ENCODE peak calls at places on chromosomes 6 and 20, in four cellular contexts. N is upper lobe of right lung, M is uterus, A is colonic mucosa. U is an unnamed sample.

GRCh38 chr6:50128420-50129005 is 78.8 kb upstream of the DEFB112 start:
- DNase-seq in N (no peak), M (no peak), A (no peak), U (no peak)

GRCh38 chr20:5143856-5144255 is 17.0 kb downstream of the CDS2 start:
- DNase-seq in N (no peak), M (no peak), A (no peak), U (no peak)

GRCh38 chr20:54005524-54005923 is 64.9 kb downstream of the BCAS1 start:
- DNase-seq in N (no peak), M (no peak), A (no peak), U (no peak)

GRCh38 chr6:35722121-35722761 is 14.6 kb upstream of the ARMC12 start:
- DNase-seq in N (peak), M (peak), A (peak), U (peak)

GRCh38 chr6:92043782-92044181 is 1375.6 kb downstream of the EPHA7 start:
- DNase-seq in N (no peak), M (no peak), A (no peak), U (no peak)

GRCh38 chr6:132279592-132280139 is 121.6 kb downstream of the MOXD1 start:
- DNase-seq in N (peak), M (peak), A (peak), U (peak)

GRCh38 chr6:30722280-30723112 is 2.3 kb downstream of the TUBB start:
- DNase-seq in N (peak), M (peak), A (peak), U (peak)

GRCh38 chr6:28089054-28089453 is 8.7 kb downstream of the ZNF165 start:
- DNase-seq in N (no peak), M (no peak), A (no peak), U (no peak)

GRCh38 chr20:63061051-63061531 is 54.3 kb upstream of the BHLHE23 start:
- DNase-seq in N (peak), M (no peak), A (no peak), U (no peak)

GRCh38 chr6:72712921-72713320 is 91.1 kb downstream of the KCNQ5 start:
- DNase-seq in N (no peak), M (no peak), A (no peak), U (no peak)

GRCh38 chr6:166078294-166078693 is 89.4 kb downstream of the TBXT start:
- DNase-seq in N (no peak), M (no peak), A (no peak), U (no peak)

GRCh38 chr6:110185879-110186278 is 5.7 kb downstream of the CDC40 start:
- DNase-seq in N (no peak), M (no peak), A (no peak), U (no peak)

GRCh38 chr6:137116807-137117206 is 56.6 kb downstream of the IL22RA2 start:
- DNase-seq in N (no peak), M (no peak), A (no peak), U (no peak)

GRCh38 chr20:4519530-4519929 is 202.2 kb upstream of the PRND start:
- DNase-seq in N (no peak), M (no peak), A (peak), U (no peak)

GRCh38 chr6:37680668-37681067 is 17.0 kb downstream of the MDGA1 start:
- DNase-seq in N (no peak), M (peak), A (peak), U (no peak)

GRCh38 chr6:170125447-170126300 is 165.2 kb downstream of the DLL1 start:
- DNase-seq in N (peak), M (peak), A (peak), U (no peak)

GRCh38 chr6:166058064-166058739 is 109.4 kb downstream of the TBXT start:
- DNase-seq in N (no peak), M (peak), A (no peak), U (peak)

GRCh38 chr20:63692436-63693078 is 3.9 kb upstream of the TNFRSF6B start:
- DNase-seq in N (no peak), M (peak), A (peak), U (peak)

GRCh38 chr6:125293587-125293986 is 8.2 kb downstream of the HDDC2 start:
- DNase-seq in N (no peak), M (no peak), A (no peak), U (no peak)

DNA sequence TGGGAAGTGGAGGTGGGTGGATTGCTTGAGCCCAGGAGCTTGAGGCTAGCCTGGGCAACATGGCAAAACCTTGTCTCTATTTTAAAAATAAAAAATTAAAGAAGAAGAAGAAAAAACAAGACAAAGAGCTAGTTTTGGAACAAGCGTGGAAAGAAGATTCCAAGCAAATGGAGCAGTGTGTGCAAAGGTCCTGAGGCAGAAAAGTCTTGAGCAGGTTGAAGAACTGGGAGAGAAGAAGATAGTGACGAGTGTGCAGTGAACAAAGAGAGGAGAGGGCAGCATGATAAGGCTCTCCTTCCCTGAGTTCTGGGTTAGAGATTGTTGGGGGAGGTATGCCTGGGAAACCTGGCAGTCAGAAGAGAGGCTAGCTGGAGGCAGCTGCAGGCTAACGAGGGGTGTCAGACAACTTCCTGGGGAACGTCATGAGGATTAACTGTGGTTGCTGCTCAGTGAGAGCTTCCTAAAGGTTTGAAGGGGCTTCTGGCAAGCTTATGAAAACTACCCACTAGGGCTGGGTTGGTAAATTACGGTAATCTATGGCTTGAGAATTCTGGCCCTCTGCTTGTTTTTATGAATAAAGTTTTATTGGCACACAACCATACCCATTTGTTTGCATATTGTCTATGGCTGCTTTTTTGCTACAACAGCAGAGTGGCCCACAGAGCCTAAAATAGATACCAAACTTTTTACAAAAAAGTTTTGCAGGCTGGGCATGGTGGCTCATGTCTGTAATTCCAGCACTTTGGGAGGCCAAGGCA is 128.9 kb downstream of the ZFP64 start:
- DNase-seq in N (no peak), M (no peak), A (no peak), U (no peak)
- H3K27ac ChIP-seq in N (no peak), M (no peak), A (no peak), U (no peak)

DNA sequence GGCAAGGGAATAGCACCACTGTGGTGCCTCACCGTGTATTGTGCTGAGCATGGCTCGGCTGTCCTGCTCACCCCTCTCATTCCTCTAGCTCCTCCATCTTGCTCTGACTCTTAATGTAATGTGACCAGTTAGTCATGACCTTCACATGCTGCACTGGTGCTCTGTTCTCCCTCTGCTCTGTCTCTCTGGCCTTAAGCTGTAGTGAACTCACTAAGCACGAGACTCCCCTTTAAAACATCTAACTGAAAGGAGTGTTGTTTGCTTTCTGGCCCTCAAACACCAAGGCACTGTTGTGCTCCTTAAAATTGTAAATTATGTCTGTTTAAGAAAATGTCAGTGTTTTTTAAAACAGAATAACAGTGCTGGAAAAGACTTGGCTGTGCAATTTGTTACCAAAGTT is 140.4 kb downstream of the HDGFL1 start:
- DNase-seq in N (no peak), M (no peak), A (no peak), U (no peak)
- H3K4me3 ChIP-seq in N (no peak), M (no peak), A (no peak), U (no peak)

DNA sequence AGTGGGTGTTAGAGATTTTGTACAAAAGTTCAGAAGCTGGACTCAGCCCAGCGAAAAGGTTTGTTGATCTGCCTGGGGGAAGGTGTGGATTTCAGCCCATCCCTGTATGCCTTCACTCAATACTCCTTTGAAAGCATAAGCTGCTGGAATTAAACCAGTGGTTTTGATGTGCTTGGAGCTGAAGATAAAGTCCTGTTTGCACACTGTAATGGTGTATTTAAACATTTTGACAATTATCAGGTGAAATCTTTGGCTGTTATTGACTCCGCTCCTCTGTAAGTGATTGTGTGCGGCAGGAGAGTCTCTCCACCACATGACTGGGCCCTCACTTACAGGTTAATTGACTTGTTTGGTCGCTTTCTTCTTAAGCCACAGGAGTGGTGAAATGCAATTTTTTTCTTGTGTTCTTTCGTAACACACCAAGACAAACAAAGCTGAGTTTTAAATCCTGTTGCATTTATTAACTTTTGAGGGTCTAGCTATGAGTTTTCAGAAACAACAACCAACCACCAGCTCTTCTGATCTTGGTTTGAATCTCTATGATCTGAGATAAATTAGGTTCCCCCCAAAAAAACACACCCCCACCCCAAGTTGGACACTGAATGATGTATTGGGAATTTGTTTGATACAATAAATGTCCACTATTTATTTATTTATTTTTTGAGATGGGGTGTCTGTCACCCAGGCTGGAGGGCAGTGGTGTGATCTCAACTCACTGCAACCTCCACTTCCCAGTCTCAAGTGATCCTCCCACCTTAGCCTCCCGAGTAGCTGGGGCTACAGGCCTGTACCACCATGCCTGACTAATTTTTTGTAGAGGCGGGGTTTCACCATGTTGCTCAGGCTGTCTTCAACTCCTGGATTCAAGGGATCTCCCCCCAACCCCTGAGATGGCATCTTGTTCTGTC is 46.3 kb upstream of the NCOA3 start:
- DNase-seq in N (no peak), M (no peak), A (no peak), U (no peak)
- H3K27ac ChIP-seq in N (peak), M (no peak), A (no peak), U (no peak)

GRCh38 chr20:21509079-21509596 is 4.7 kb downstream of the NKX2-2 start:
- DNase-seq in N (no peak), M (no peak), A (no peak), U (no peak)
- H3K4me3 ChIP-seq in N (no peak), M (no peak), A (no peak), U (no peak)

GRCh38 chr20:3045042-3045815 is 623 bp upstream of the MRPS26 start:
- DNase-seq in N (no peak), M (no peak), A (peak), U (no peak)
- H3K27ac ChIP-seq in N (peak), M (peak), A (peak), U (peak)

GRCh38 chr20:38704136-38704535 is 20.1 kb upstream of the SLC32A1 start:
- DNase-seq in N (no peak), M (no peak), A (no peak), U (no peak)
- H3K4me3 ChIP-seq in N (no peak), M (no peak), A (no peak), U (no peak)

GRCh38 chr6:44126320-44127149 is 717 bp downstream of the MRPL14 start:
- DNase-seq in N (peak), M (peak), A (peak), U (no peak)

GRCh38 chr6:44120692-44121443 is 6.4 kb downstream of the MRPL14 start:
- DNase-seq in N (no peak), M (no peak), A (no peak), U (no peak)

GRCh38 chr6:44119704-44120262 is 7.5 kb downstream of the MRPL14 start:
- DNase-seq in N (peak), M (no peak), A (no peak), U (no peak)

GRCh38 chr6:44122821-44123220 is 4.4 kb downstream of the MRPL14 start:
- DNase-seq in N (no peak), M (no peak), A (no peak), U (no peak)

DNA sequence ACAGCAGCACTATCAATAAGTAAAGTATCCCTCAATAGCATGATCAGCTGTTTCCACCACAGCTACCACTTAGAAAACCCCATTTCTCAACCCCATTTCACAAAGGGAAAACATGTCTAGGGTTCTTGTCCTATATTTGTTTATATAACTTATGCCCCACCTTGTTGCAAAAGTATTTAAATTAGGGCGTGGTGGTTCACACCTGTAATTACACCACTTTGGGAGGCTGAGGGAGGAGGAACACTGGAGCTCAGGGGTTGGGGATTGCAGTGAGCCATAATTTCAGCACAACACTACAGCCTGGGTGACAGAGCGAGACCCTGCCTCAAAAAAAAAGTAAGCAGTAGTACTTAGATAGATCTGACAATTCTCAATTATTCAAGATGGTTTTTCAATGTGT is 3.7 kb downstream of the MRPL14 start:
- DNase-seq in N (no peak), M (no peak), A (no peak), U (no peak)
- H3K27ac ChIP-seq in N (peak), M (peak), A (peak), U (no peak)

DNA sequence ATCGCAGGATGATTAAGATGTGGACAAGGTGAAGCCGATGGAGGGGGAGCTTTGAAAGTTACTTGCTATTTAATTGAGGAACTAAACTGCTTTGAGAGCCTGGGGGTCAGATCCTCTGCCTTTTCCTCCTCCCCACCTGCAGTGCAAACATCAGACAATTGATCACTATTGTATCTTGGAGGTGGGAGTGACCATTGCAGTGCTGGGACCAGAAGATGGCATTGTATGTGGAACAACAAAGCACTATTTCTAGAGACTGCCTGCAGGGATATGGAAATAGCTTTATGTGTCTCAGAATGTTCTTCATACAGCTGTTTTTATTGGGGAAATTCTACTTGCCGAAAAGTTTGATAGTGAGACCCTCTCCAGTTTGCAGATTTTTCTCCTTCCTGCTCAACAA is 4.2 kb downstream of the MOG start:
- DNase-seq in N (no peak), M (no peak), A (no peak), U (no peak)
- H3K4me3 ChIP-seq in N (no peak), M (no peak), A (no peak), U (no peak)

U was measured in ovary.